ENCODE peak calls at places on chromosomes 11 and 22, in four cellular contexts. G is HL-60, S is GM12891, X is SK-N-SH. L is an unnamed sample.

GRCh38 chr11:134557571-134558257 is 145.7 kb upstream of the B3GAT1 start:
- DNase-seq in S (no peak), X (no peak), G (no peak), L (no peak)

GRCh38 chr11:45774786-45775185 is 30.2 kb upstream of the SLC35C1 start:
- DNase-seq in G (no peak), S (no peak), X (no peak), L (no peak)

GRCh38 chr11:128323381-128323780 is 264.0 kb downstream of the ETS1 start:
- DNase-seq in S (peak), X (no peak), G (no peak), L (no peak)

GRCh38 chr11:72002841-72003775 is 4.4 kb downstream of the IL18BP start:
- DNase-seq in X (no peak), G (no peak), S (no peak), L (no peak)

GRCh38 chr11:14974723-14975587 is 2.8 kb upstream of the CALCA start:
- DNase-seq in S (no peak), X (peak), G (peak), L (no peak)

GRCh38 chr22:49954354-49954753 is 6.2 kb upstream of the PIM3 start:
- DNase-seq in G (no peak), S (no peak), X (no peak), L (no peak)

GRCh38 chr11:112797653-112798293 is 163.4 kb upstream of the NCAM1 start:
- DNase-seq in S (peak), G (peak), X (no peak), L (no peak)

GRCh38 chr11:105081412-105082150 is 36.4 kb upstream of the CARD16 start:
- DNase-seq in G (no peak), X (no peak), S (no peak), L (no peak)

GRCh38 chr22:38490915-38491314 is 15.2 kb downstream of the DDX17 start:
- DNase-seq in S (no peak), X (no peak), G (no peak), L (no peak)

GRCh38 chr11:76698321-76699043 is 27.9 kb upstream of the LRRC32 start:
- DNase-seq in S (no peak), G (no peak), X (no peak), L (no peak)

GRCh38 chr11:111634981-111635705 is 32.9 kb downstream of the SIK2 start:
- DNase-seq in G (no peak), S (no peak), X (no peak), L (no peak)

GRCh38 chr11:78800089-78800690 is 225.5 kb upstream of the NARS2 start:
- DNase-seq in X (no peak), G (no peak), S (no peak), L (no peak)

GRCh38 chr11:80943226-80943625 is 1502.4 kb upstream of the TENM4 start:
- DNase-seq in X (no peak), G (no peak), S (no peak), L (no peak)

GRCh38 chr22:33666661-33667619 is 253.3 kb downstream of the LARGE1 start:
- DNase-seq in G (no peak), S (no peak), X (no peak), L (no peak)

GRCh38 chr22:27385261-27385998 is 416.1 kb downstream of the MN1 start:
- DNase-seq in G (no peak), X (no peak), S (no peak), L (no peak)

GRCh38 chr11:45184640-45185039 is 38.2 kb downstream of the PRDM11 start:
- DNase-seq in S (no peak), X (no peak), G (no peak), L (no peak)

GRCh38 chr11:74084796-74085541 is 76.1 kb upstream of the UCP3 start:
- DNase-seq in S (no peak), G (no peak), X (no peak), L (no peak)

GRCh38 chr22:17119481-17120202 is 1.5 kb downstream of the TMEM121B start:
- DNase-seq in X (peak), S (no peak), G (no peak), L (no peak)

GRCh38 chr11:78557236-78557635 is 17.4 kb downstream of the NARS2 start:
- DNase-seq in G (no peak), X (no peak), S (no peak), L (no peak)

GRCh38 chr11:69716891-69717747 is 13.3 kb upstream of the FGF19 start:
- DNase-seq in X (no peak), S (no peak), G (no peak), L (no peak)

GRCh38 chr11:118117790-118118601 is 31.2 kb upstream of the SMIM35 start:
- DNase-seq in G (no peak), S (no peak), X (no peak), L (no peak)

GRCh38 chr11:95563859-95564258 is 225.7 kb downstream of the FAM76B start:
- DNase-seq in G (no peak), S (no peak), X (no peak), L (no peak)

GRCh38 chr11:8811571-8811970 is 99.4 kb upstream of the AKIP1 start:
- DNase-seq in S (no peak), X (no peak), G (no peak), L (no peak)

GRCh38 chr11:8813658-8814057 is 97.3 kb upstream of the AKIP1 start:
- DNase-seq in S (peak), G (peak), X (peak), L (peak)

GRCh38 chr11:8812438-8812837 is 98.6 kb upstream of the AKIP1 start:
- DNase-seq in S (no peak), G (peak), X (no peak), L (no peak)

GRCh38 chr11:8814923-8815240 is 96.1 kb upstream of the AKIP1 start:
- DNase-seq in S (no peak), G (no peak), X (no peak), L (no peak)

GRCh38 chr11:8814209-8814922 is 96.6 kb upstream of the AKIP1 start:
- DNase-seq in S (no peak), G (peak), X (no peak), L (peak)
- TF ChIP-seq POLR2AphosphoS5 in S (no peak), G (no peak), X (no peak), L (peak)

GRCh38 chr22:31341386-31342088 is 4.6 kb downstream of the PATZ1 start:
- DNase-seq in S (no peak), X (no peak), G (no peak), L (no peak)

GRCh38 chr22:31344369-31345330 is 1.5 kb downstream of the PATZ1 start:
- DNase-seq in S (no peak), X (peak), G (peak), L (no peak)

GRCh38 chr22:31343235-31344191 is 2.6 kb downstream of the PATZ1 start:
- DNase-seq in X (peak), S (no peak), G (peak), L (no peak)

GRCh38 chr22:31340765-31341247 is 5.3 kb downstream of the PATZ1 start:
- DNase-seq in S (no peak), G (no peak), X (no peak), L (no peak)

DNA sequence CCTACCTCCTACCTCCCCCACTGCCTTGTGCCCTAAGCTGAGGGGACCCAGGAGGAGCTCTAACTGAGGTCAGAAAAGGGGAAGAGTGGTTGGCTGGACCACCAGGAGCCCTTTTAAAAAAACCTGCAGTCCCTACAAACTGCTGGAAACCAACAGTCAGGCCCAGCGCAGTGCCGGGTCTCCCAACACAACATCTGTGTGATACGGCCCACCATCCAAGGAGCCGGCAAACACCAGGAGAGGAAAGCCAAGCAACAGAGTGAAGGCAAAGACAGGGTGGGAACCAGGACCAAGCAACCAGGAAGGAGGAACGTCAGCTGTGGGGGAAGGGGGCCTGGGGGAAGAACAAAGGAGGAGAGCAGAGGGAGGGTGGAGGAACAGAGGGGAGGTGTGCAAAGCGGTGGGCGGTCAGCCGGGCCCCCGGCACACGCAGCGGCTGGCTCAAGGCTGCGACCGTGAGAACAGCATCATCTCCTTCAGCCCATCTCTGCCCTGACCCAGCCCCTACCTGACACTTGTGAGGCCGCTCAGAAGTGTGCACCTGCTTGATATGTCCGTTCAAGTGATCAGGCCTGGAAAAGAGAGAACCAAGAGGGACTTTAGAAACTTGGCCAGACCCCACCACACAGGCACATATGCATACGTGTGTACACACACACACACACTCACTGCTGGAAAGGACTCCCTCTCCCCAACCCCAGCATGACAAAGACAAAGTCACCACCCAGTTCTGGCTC is 3.6 kb downstream of the PATZ1 start:
- DNase-seq in S (no peak), G (no peak), X (no peak), L (no peak)
- TF ChIP-seq POLR2AphosphoS5 in S (no peak), G (no peak), X (no peak), L (no peak)

GRCh38 chr11:32032052-32032451 is 58.8 kb upstream of the RCN1 start:
- DNase-seq in S (no peak), G (no peak), X (no peak), L (no peak)

GRCh38 chr11:32032478-32032877 is 58.4 kb upstream of the RCN1 start:
- DNase-seq in G (no peak), S (no peak), X (no peak), L (no peak)

GRCh38 chr11:32033491-32033890 is 57.4 kb upstream of the RCN1 start:
- DNase-seq in S (no peak), X (no peak), G (no peak), L (no peak)

GRCh38 chr11:32033067-32033466 is 57.8 kb upstream of the RCN1 start:
- DNase-seq in G (no peak), S (no peak), X (no peak), L (no peak)

DNA sequence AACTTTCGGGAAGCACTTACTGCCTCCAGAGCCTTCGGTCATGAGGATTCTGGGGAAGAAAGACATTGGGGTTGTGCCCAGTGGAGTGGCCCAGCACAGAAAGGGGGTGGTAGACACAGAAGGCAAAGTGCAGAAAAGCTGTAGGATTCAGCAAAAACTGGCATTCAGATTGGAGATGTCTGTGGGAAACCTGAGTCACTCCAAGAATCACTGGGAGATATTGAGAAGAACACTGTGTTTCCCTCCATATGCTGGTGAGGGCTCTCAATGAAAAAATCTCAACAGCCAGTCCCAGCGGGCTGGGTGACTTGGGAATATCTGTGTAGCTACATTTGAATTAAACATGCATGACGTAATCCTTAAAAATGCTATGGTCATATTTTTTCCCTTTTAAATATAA is 61.2 kb upstream of the RCN1 start:
- DNase-seq in G (no peak), S (no peak), X (no peak), L (no peak)
- TF ChIP-seq POLR2AphosphoS5 in G (no peak), S (no peak), X (no peak), L (no peak)

DNA sequence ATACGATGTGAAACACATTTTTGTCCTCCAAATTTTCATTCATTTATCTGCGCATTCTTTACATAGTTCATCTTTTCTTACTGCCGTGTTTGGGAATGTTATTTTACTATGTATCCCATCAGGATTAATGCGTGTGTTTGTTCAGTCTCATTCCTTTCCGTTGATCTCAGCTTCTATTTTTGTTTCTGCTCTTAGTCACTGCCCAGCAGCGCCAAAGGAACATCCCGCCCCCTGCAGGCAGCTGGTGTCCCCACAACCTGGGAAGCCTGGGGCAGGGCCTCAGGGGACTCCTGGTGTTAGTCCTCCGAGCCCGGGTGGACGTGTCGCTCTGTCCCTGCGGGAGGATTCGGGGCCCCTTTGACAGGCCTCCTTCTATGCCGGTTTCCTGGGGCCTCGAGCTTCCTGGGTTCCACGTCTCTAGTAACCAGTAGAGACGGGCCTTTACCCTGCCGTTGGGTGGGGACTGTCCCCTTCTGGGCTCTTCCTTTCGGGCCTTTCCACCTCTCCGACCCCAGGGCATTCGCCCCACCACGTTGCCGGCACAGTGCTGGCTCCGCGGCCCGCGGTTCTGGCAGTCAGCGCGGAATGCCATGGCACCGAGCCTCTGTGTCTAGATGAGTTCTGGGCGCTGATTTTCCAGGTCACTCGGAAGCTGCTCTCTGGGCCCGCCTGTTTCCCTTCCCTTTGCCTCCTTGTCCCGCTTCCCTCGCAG is 39.8 kb downstream of the WEE1 start:
- DNase-seq in G (peak), S (peak), X (peak), L (peak)
- TF ChIP-seq POLR2AphosphoS5 in G (no peak), S (no peak), X (peak), L (no peak)

DNA sequence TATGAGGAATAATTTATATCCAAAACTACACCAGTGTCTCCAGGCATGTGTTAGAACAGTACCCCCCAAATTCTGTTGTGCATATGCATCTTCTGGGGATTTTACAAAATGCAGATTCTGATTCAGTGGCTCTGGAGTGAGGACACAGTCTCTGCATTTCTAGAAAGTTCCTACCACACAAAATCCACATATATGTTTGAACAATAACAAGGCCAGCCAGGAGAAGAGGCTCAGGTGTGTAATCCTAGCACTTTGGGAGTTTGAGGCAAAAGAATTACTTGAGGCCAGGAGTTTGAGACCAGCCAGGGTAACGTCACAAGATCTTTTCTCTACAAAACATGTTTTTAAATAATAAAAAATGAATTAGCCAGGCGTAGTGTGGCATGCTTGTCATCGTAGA is 84.9 kb downstream of the ZNF280B start:
- DNase-seq in S (no peak), X (no peak), G (no peak), L (no peak)
- TF ChIP-seq POLR2AphosphoS5 in S (no peak), X (no peak), G (no peak), L (no peak)

DNA sequence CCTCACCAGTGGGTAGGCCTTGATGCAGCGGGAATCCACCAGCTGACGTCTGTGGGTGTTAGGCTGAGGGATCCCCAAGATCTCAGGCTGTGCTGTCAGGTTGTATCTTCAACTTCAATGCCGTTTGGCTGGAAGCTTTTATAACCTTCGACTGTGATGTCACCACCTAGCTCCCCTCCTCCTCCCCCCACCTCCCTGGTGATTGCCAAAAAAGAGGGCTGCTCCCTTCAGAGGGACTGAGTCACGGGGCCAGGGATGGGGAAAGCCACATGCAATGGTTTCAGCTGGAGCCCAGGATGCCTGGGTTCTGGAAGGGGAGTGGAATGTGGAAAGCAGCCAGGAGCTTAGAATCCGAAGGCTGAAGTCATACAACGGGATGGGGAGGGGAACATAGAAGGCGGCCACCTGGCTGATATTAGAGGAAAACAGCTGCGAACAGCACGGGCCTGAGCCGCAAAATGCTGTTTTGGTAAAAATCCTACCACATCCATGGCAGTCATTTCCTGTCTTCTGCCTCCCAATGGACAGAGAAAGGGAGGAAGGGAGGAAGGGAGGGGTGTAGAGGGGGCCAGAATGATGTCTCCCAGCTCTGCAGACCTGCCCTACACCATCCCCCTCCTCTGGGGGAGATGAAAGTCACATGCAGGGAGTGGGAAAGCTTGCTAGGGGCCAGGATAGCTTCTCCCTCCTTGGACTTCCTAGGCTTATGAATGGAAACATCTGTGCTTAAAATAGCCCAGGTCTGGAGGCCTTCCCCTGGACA is at the start of gene LRRN4CL:
- DNase-seq in G (no peak), X (peak), S (no peak), L (no peak)
- TF ChIP-seq POLR2AphosphoS5 in G (no peak), X (peak), S (no peak), L (peak)

L was measured in SK-N-MC.